ENCODE peak calls at places on chromosomes 1 and 21, in ten cellular contexts. S, T, R, N, X, Y, G, E, A and U are unnamed samples.

GRCh38 chr1:43512133-43512532 is 18.6 kb upstream of the PTPRF start:
- DNase-seq in S (no peak), T (no peak), R (no peak), N (no peak), X (no peak), Y (no peak), G (no peak), E (no peak), A (no peak), U (no peak)

GRCh38 chr1:8020032-8020431 is 6.1 kb downstream of the ERRFI1 start:
- DNase-seq in S (peak; percentile 42), T (peak; percentile 52), R (no peak), N (no peak), X (no peak), Y (no peak), G (peak; percentile 58), E (no peak), A (no peak), U (no peak)

GRCh38 chr1:100861379-100861778 is 33.3 kb downstream of the EXTL2 start:
- DNase-seq in S (peak; percentile 52), T (no peak), R (no peak), N (no peak), X (no peak), Y (no peak), G (no peak), E (no peak), A (no peak), U (no peak)

GRCh38 chr1:178629549-178630154 is 95.4 kb upstream of the RALGPS2 start:
- DNase-seq in S (no peak), T (no peak), R (no peak), N (no peak), X (no peak), Y (no peak), G (no peak), E (no peak), A (no peak), U (no peak)

GRCh38 chr1:65793359-65793732 is 651 bp downstream of the PDE4B start:
- DNase-seq in S (peak; percentile 34), T (no peak), R (peak; percentile 71), N (no peak), X (no peak), Y (peak; percentile 9), G (no peak), E (peak; percentile 45), A (no peak), U (no peak)

GRCh38 chr21:34612056-34612455 is 2.9 kb downstream of the RCAN1 start:
- DNase-seq in S (no peak), T (no peak), R (no peak), N (no peak), X (no peak), Y (no peak), G (no peak), E (no peak), A (no peak), U (no peak)

GRCh38 chr1:69138172-69138571 is 429.6 kb upstream of the LRRC7 start:
- DNase-seq in S (no peak), T (no peak), R (no peak), N (no peak), X (no peak), Y (no peak), G (no peak), E (no peak), A (no peak), U (no peak)

GRCh38 chr1:41936107-41936506 is 17.4 kb upstream of the HIVEP3 start:
- DNase-seq in S (peak; percentile 34), T (no peak), R (no peak), N (no peak), X (no peak), Y (no peak), G (no peak), E (no peak), A (no peak), U (no peak)

GRCh38 chr1:61287014-61287413 is 204.7 kb downstream of the NFIA start:
- DNase-seq in S (no peak), T (no peak), R (no peak), N (no peak), X (no peak), Y (no peak), G (no peak), E (no peak), A (no peak), U (no peak)

GRCh38 chr21:42193721-42194120 is 25.2 kb upstream of the ABCG1 start:
- DNase-seq in S (no peak), T (no peak), R (no peak), N (no peak), X (no peak), Y (no peak), G (no peak), E (no peak), A (no peak), U (no peak)

GRCh38 chr1:100528861-100529260 is 9.1 kb upstream of the GPR88 start:
- DNase-seq in S (peak; percentile 78), T (no peak), R (no peak), N (no peak), X (no peak), Y (no peak), G (no peak), E (no peak), A (no peak), U (no peak)

GRCh38 chr1:62311473-62311943 is 7.7 kb downstream of the KANK4 start:
- DNase-seq in S (no peak), T (no peak), R (no peak), N (no peak), X (no peak), Y (no peak), G (no peak), E (peak; percentile 37), A (no peak), U (no peak)

GRCh38 chr1:54371038-54371935 is 34.9 kb downstream of the SSBP3 start:
- DNase-seq in S (no peak), T (no peak), R (no peak), N (no peak), X (no peak), Y (no peak), G (peak; percentile 52), E (no peak), A (no peak), U (peak; percentile 62)

GRCh38 chr1:152218762-152219436 is 5.1 kb downstream of the HRNR start:
- DNase-seq in S (no peak), T (no peak), R (no peak), N (no peak), X (no peak), Y (no peak), G (no peak), E (no peak), A (no peak), U (no peak)

GRCh38 chr1:58005212-58005611 is 541.3 kb downstream of the OMA1 start:
- DNase-seq in S (no peak), T (no peak), R (no peak), N (no peak), X (no peak), Y (no peak), G (no peak), E (no peak), A (no peak), U (no peak)

GRCh38 chr21:37060296-37060695 is 12.6 kb downstream of the PIGP start:
- DNase-seq in S (peak; percentile 97), T (peak; percentile 73), R (no peak), N (no peak), X (peak; percentile 57), Y (no peak), G (peak; percentile 38), E (peak; percentile 76), A (peak; percentile 41), U (no peak)

GRCh38 chr1:191696371-191696770 is 461.9 kb upstream of the RGS18 start:
- DNase-seq in S (no peak), T (no peak), R (no peak), N (no peak), X (no peak), Y (no peak), G (no peak), E (no peak), A (no peak), U (no peak)
- TF ChIP-seq CTCF in S (no peak), T (no peak), R (no peak), N (no peak), X (no peak), Y (no peak), G (no peak), E (no peak), A (no peak), U (no peak)

GRCh38 chr1:88730995-88731394 is 46.9 kb downstream of the PKN2 start:
- DNase-seq in S (no peak), T (no peak), R (no peak), N (no peak), X (no peak), Y (no peak), G (no peak), E (no peak), A (no peak), U (no peak)
- H3K4me3 ChIP-seq in S (no peak overlapping the region), T (no peak overlapping the region), R (no peak overlapping the region), N (no peak overlapping the region), X (no peak overlapping the region), Y (no peak overlapping the region), G (no peak overlapping the region), E (no peak overlapping the region), A (no peak overlapping the region), U (no peak overlapping the region)

GRCh38 chr1:51794260-51794659 is 84.3 kb downstream of the NRDC start:
- DNase-seq in S (no peak), T (no peak), R (no peak), N (no peak), X (no peak), Y (no peak), G (no peak), E (no peak), A (no peak), U (no peak)
- H3K36me3 ChIP-seq in S (peaks cover 8% of the 10 kb centered on the region), T (no peaks in the 10 kb centered on the region), R (peaks cover 100% of the 10 kb centered on the region), N (peaks cover 86% of the 10 kb centered on the region), X (no peaks in the 10 kb centered on the region), Y (peaks cover 93% of the 10 kb centered on the region), G (peaks cover 29% of the 10 kb centered on the region), E (peaks cover 2% of the 10 kb centered on the region), A (no peaks in the 10 kb centered on the region), U (no peaks in the 10 kb centered on the region)

GRCh38 chr1:102627145-102627544 is 481.2 kb downstream of the COL11A1 start:
- DNase-seq in S (no peak), T (no peak), R (no peak), N (no peak), X (no peak), Y (no peak), G (no peak), E (no peak), A (no peak), U (no peak)

GRCh38 chr1:102630041-102630440 is 478.3 kb downstream of the COL11A1 start:
- DNase-seq in S (no peak), T (no peak), R (no peak), N (no peak), X (no peak), Y (no peak), G (no peak), E (no peak), A (no peak), U (no peak)

DNA sequence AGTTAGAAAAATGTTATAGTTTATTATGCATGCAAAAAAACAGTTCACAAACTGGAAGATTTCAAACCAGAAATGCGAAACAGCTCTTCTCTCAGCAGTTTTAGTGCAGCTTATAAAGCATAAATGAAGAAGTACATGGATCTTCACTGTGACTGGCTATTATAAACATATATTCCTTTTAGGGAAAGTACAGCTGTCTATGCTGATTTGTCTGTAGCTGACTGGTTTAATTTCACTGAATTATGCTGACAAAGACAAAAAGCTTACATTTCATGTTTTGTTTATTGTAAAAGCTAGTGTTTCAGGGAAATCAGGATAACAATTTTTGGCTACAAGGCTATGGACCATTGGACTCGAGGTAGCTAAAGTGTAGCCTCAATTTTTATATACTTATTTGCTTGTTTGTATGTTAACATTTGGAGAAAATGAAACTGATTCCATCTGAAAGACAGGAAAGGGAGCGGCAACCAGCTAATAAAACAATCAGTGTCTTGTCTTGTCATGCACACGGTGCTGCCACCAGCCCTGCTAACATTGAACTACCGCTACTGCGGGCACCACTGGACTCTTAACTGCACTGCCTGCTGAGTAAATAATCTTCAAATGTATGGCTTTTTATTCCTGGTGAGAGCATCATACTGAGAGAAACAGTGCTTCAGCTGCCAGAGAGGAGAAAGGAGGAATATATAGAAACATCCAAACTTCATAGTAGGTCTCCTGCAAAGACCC is 480.1 kb downstream of the COL11A1 start:
- DNase-seq in S (no peak), T (no peak), R (no peak), N (no peak), X (no peak), Y (no peak), G (no peak), E (no peak), A (no peak), U (no peak)
- TF ChIP-seq CTCF in S (no peak), T (no peak), R (no peak), N (no peak), X (no peak), Y (no peak), G (no peak), E (no peak), A (no peak), U (no peak)